ENCODE peak calls at places on chromosome 6, in five cellular contexts. Y is heart right ventricle, F is cardiac fibroblast, P is fibroblast of the aortic adventitia, U is fibroblast of lung. Z is an unnamed sample.

GRCh38 chr6:13765570-13765969 is 48.8 kb downstream of the MCUR1 start:
- DNase-seq in Y (no peak), F (no peak), P (peak; percentile 16), U (no peak), Z (no peak)

GRCh38 chr6:16108996-16109658 is 19.8 kb upstream of the MYLIP start:
- DNase-seq in Y (no peak), F (peak; percentile 81), P (peak; percentile 86), U (peak; percentile 5), Z (no peak)

GRCh38 chr6:134741193-134741521 is 208.7 kb downstream of the ALDH8A1 start:
- DNase-seq in Y (no peak), F (no peak), P (no peak), U (no peak), Z (no peak)

GRCh38 chr6:54935739-54936138 is 89.2 kb downstream of the FAM83B start:
- DNase-seq in Y (no peak), F (peak; percentile 3), P (peak; percentile 28), U (peak; percentile 75), Z (no peak)

GRCh38 chr6:39084506-39084905 is 30.5 kb downstream of the SAYSD1 start:
- DNase-seq in Y (no peak), F (no peak), P (no peak), U (no peak), Z (no peak)

GRCh38 chr6:20440291-20440690 is 38.6 kb downstream of the E2F3 start:
- DNase-seq in Y (no peak), F (peak; percentile 43), P (peak; percentile 74), U (no peak), Z (no peak)

GRCh38 chr6:42375007-42375635 is 76.6 kb downstream of the TRERF1 start:
- DNase-seq in Y (no peak), F (no peak), P (no peak), U (no peak), Z (no peak)

GRCh38 chr6:125271486-125272159 is 30.1 kb downstream of the HDDC2 start:
- DNase-seq in Y (no peak), F (peak; percentile 7), P (peak; percentile 16), U (no peak), Z (no peak)

GRCh38 chr6:137589067-137589848 is 95.1 kb upstream of the OLIG3 start:
- DNase-seq in Y (no peak), F (peak; percentile 43), P (peak; percentile 28), U (peak; percentile 36), Z (peak; percentile 71)

GRCh38 chr6:107864235-107864970 is 40.3 kb upstream of the SCML4 start:
- DNase-seq in Y (no peak), F (no peak), P (no peak), U (no peak), Z (no peak)

DNA sequence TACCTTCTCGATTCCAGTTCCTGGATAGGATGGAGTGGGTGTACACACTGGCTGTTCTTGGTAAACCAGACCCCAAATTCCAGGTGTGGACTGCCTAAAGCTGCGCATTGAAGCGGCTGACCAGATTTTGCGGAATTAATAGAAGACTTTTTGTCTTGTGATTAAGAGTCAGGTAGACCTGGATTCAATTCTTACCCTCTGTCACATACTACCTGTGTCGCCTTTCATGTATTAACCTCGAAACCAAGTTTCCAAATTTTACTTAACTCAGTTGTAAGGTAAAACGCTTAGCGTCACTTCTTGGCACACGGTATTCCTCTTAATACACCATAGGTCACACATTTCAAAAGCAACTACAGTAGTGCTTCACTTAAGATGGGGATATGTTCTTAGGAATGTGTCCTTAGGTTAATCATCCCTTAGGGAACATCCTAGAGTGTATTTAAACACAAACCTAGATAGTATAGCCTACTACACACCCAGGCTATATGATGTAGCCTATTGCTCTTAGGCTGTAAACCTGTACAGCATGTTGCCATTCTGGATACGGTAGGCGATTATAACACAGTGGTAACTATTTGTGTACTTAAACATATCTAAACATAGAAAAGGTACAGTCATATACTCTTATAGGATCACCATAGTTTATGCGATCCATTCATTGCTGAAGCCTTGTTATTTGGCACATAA is 733 bp upstream of the GOPC start:
- DNase-seq in Y (no peak), F (no peak), P (no peak), U (no peak), Z (no peak)
- TF ChIP-seq CTCF in Y (no peak), F (no peak), P (no peak), U (no peak), Z (no peak)

DNA sequence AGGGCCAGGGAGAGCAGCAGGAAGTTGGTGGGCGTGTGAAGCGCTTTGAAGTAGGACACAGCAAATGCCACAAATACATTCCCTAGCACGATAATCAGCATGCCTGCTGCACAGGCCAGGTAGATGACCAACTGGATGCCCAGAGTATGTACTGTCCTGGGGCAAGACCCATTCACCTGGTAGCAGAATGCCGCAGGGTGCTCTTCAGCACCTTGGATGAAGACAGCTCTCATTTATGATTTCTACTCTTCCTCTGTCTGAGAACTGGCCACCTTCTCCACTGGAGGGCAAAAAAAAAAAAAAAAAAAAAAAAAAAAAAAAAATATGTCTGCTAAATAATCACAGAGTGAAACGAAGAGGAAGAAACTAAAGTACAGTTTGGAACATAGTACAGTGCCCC is at the start of gene TAAR5:
- DNase-seq in Y (no peak), F (no peak), P (no peak), U (no peak), Z (no peak)
- TF ChIP-seq CTCF in Y (no peak), F (no peak), P (no peak), U (no peak), Z (no peak)

GRCh38 chr6:163446529-163446928 is 32.0 kb downstream of the QKI start:
- DNase-seq in Y (no peak), F (no peak), P (no peak), U (no peak), Z (no peak)

GRCh38 chr6:163442336-163442735 is 27.8 kb downstream of the QKI start:
- DNase-seq in Y (no peak), F (no peak), P (no peak), U (no peak), Z (no peak)

GRCh38 chr6:163438940-163439335 is 24.4 kb downstream of the QKI start:
- DNase-seq in Y (peak; percentile 38), F (no peak), P (no peak), U (no peak), Z (peak; percentile 46)

GRCh38 chr6:163449076-163449475 is 34.6 kb downstream of the QKI start:
- DNase-seq in Y (no peak), F (no peak), P (no peak), U (peak; percentile 19), Z (no peak)

GRCh38 chr6:163443985-163444553 is 29.6 kb downstream of the QKI start:
- DNase-seq in Y (no peak), F (no peak), P (no peak), U (no peak), Z (no peak)
- TF ChIP-seq CTCF in Y (no peak), F (no peak), P (peak; percentile 11), U (no peak), Z (no peak)

GRCh38 chr6:128554302-128554701 is 33.9 kb upstream of the PTPRK start:
- DNase-seq in Y (peak; percentile 12), F (peak; percentile 52), P (peak; percentile 16), U (peak; percentile 18), Z (no peak)
- TF ChIP-seq CTCF in Y (peak; percentile 47), F (peak; percentile 27), P (peak; percentile 20), U (peak; percentile 23), Z (no peak)

GRCh38 chr6:122838060-122838780 is 49.2 kb downstream of the SMPDL3A start:
- DNase-seq in Y (no peak), F (peak; percentile 45), P (peak; percentile 60), U (peak; percentile 47), Z (no peak)
- TF ChIP-seq CTCF in Y (peak; percentile 46), F (peak; percentile 53), P (peak; percentile 72), U (peak; percentile 60), Z (peak; percentile 34)

GRCh38 chr6:168815229-168815628 is 374.2 kb downstream of the SMOC2 start:
- DNase-seq in Y (no peak), F (no peak), P (no peak), U (no peak), Z (no peak)
- TF ChIP-seq CTCF in Y (no peak), F (no peak), P (peak; percentile 13), U (no peak), Z (no peak)

GRCh38 chr6:36285187-36285612 is 15.3 kb downstream of the PNPLA1 start:
- DNase-seq in Y (no peak), F (no peak), P (no peak), U (no peak), Z (peak; percentile 5)
- TF ChIP-seq CTCF in Y (no peak), F (no peak), P (no peak), U (no peak), Z (no peak)

Z was measured in activated CD8-positive, alpha-beta T cell treated with anti-CD3 and anti-CD28 coated beads for 36 hours.